ENCODE peak calls at places on chromosomes 12 and 14, in ten cellular contexts. Q, O, Y, F, K, A, G, D, W and Z are unnamed samples.

GRCh38 chr14:104686624-104687517 is 2.5 kb upstream of the INF2 start:
- DNase-seq in Q (no peak), K (no peak), Y (no peak), D (no peak), W (no peak), F (no peak), O (no peak), A (no peak), G (no peak), Z (no peak)

GRCh38 chr12:96985515-96986362 is 78.7 kb downstream of the NEDD1 start:
- DNase-seq in D (peak), G (no peak), Q (no peak), K (peak), Y (peak), W (no peak), F (no peak), O (peak), A (no peak), Z (peak)

GRCh38 chr12:28032811-28033537 is 60.4 kb upstream of the PTHLH start:
- DNase-seq in G (no peak), A (no peak), O (peak), Q (no peak), D (no peak), Y (no peak), K (no peak), F (no peak), W (no peak), Z (no peak)

GRCh38 chr14:67673451-67673850 is 981 bp downstream of the VTI1B start:
- DNase-seq in G (no peak), Q (no peak), A (no peak), O (peak), F (no peak), W (no peak), K (no peak), D (no peak), Y (no peak), Z (no peak)

GRCh38 chr14:71591929-71592328 is 340.3 kb upstream of the RGS6 start:
- DNase-seq in W (no peak), K (peak), F (no peak), O (peak), Q (no peak), D (no peak), Y (no peak), A (no peak), G (no peak), Z (no peak)

GRCh38 chr12:110369992-110370391 is 33.5 kb downstream of the ANAPC7 start:
- DNase-seq in F (no peak), K (no peak), Y (no peak), O (no peak), G (no peak), A (no peak), Q (no peak), D (no peak), W (no peak), Z (no peak)

GRCh38 chr12:99806304-99806703 is 158.8 kb downstream of the GARIN6 start:
- DNase-seq in F (no peak), A (no peak), K (no peak), G (no peak), D (no peak), Y (no peak), W (no peak), Q (no peak), O (no peak), Z (no peak)

GRCh38 chr12:13358391-13358905 is 161.9 kb downstream of the EMP1 start:
- DNase-seq in A (no peak), O (no peak), D (no peak), Y (no peak), G (no peak), Q (no peak), K (no peak), W (no peak), F (no peak), Z (no peak)

GRCh38 chr14:69842671-69843407 is 36.4 kb upstream of the SMOC1 start:
- DNase-seq in D (no peak), A (no peak), K (no peak), Q (peak), O (no peak), W (no peak), Y (peak), G (no peak), F (no peak), Z (no peak)

GRCh38 chr14:85165091-85165490 is 364.9 kb upstream of the FLRT2 start:
- DNase-seq in W (no peak), A (no peak), D (no peak), Q (no peak), O (peak), G (no peak), Y (no peak), K (no peak), F (no peak), Z (peak)

GRCh38 chr14:68463705-68464104 is 329.2 kb downstream of the ZFP36L1 start:
- DNase-seq in F (no peak), W (no peak), O (peak), Y (no peak), Q (no peak), A (no peak), G (no peak), K (no peak), D (no peak), Z (no peak)

GRCh38 chr12:64621257-64621942 is 11.1 kb downstream of the RASSF3 start:
- DNase-seq in G (no peak), W (peak), Q (no peak), A (no peak), O (peak), Y (no peak), K (peak), D (no peak), F (no peak), Z (no peak)

GRCh38 chr12:112418596-112419268 is at the start of gene PTPN11:
- DNase-seq in Q (peak), D (peak), G (peak), A (peak), F (peak), Y (peak), O (peak), W (no peak), K (peak), Z (peak)

GRCh38 chr12:126761420-126761819 is 1505.5 kb upstream of the TMEM132C start:
- DNase-seq in D (no peak), G (no peak), Y (no peak), F (no peak), K (no peak), Q (no peak), O (no peak), W (no peak), A (no peak), Z (no peak)

GRCh38 chr14:24313912-24314311 is 2.6 kb downstream of the LTB4R start:
- DNase-seq in W (no peak), O (no peak), A (no peak), Q (no peak), F (no peak), K (no peak), G (no peak), D (no peak), Y (no peak), Z (no peak)

GRCh38 chr12:62848418-62848817 is 86.5 kb downstream of the PPM1H start:
- DNase-seq in F (no peak), G (no peak), W (peak), K (peak), Q (no peak), O (peak), Y (no peak), D (no peak), A (no peak), Z (no peak)

GRCh38 chr12:62762645-62763044 is 172.3 kb downstream of the PPM1H start:
- DNase-seq in O (peak), Q (no peak), K (no peak), D (no peak), F (no peak), A (no peak), G (no peak), W (no peak), Y (no peak), Z (no peak)

GRCh38 chr12:3295648-3296408 is 195.2 kb upstream of the PRMT8 start:
- DNase-seq in F (peak), D (no peak), Y (no peak), K (peak), A (no peak), W (no peak), O (no peak), G (no peak), Q (no peak), Z (no peak)

GRCh38 chr12:48351022-48351708 is 446 bp upstream of the ZNF641 start:
- DNase-seq in D (no peak), Q (no peak), F (peak), K (no peak), Y (no peak), G (no peak), A (no peak), W (peak), O (peak), Z (no peak)

GRCh38 chr12:110689601-110690430 is 901 bp upstream of the HVCN1 start:
- DNase-seq in W (no peak), D (peak), F (no peak), A (peak), G (no peak), K (peak), O (peak), Y (no peak), Q (no peak), Z (no peak)

GRCh38 chr14:32075636-32076277 is 1.3 kb upstream of the ARHGAP5 start:
- DNase-seq in Y (no peak), D (no peak), K (peak), W (no peak), O (peak), Q (no peak), F (peak), A (no peak), G (no peak), Z (peak)

GRCh38 chr12:104582739-104583138 is 126.0 kb downstream of the CHST11 start:
- DNase-seq in W (no peak), F (no peak), K (no peak), A (no peak), G (no peak), Q (no peak), D (no peak), Y (no peak), O (no peak), Z (no peak)

GRCh38 chr14:99676657-99677056 is 7.4 kb upstream of the CYP46A1 start:
- DNase-seq in O (no peak), D (no peak), W (no peak), K (no peak), Y (no peak), G (no peak), A (no peak), Q (no peak), F (peak), Z (no peak)

GRCh38 chr12:47855502-47855901 is 35.8 kb upstream of the HDAC7 start:
- DNase-seq in F (no peak), A (no peak), G (no peak), K (no peak), O (no peak), D (no peak), Y (no peak), Q (no peak), W (no peak), Z (no peak)